ENCODE peak calls at places on chromosomes 6 and 20, in six cellular contexts. E is right lobe of liver, D is NCI-H1105 treated with DMSO at 0.1 percent for 48 hours, R is activated gamma-delta T cell treated with Interleukin-2 at 50 U/mL for 16 hours, V is left colon, I is mucosa of gallbladder. Q is an unnamed sample.

GRCh38 chr6:6649824-6650349 is 61.4 kb downstream of the LY86 start:
- DNase-seq in R (no peak), D (no peak), V (no peak), I (no peak), E (no peak), Q (no peak)

GRCh38 chr20:34367155-34367554 is 4.1 kb downstream of the ITCH start:
- DNase-seq in I (no peak), E (no peak), V (no peak), R (no peak), D (no peak), Q (no peak)

GRCh38 chr6:34146021-34146782 is at the start of gene GRM4:
- DNase-seq in D (no peak), I (no peak), R (no peak), V (no peak), E (peak; percentile 30), Q (no peak)

GRCh38 chr6:16041327-16041726 is 87.6 kb upstream of the MYLIP start:
- DNase-seq in I (no peak), D (no peak), R (no peak), V (no peak), E (no peak), Q (no peak)

GRCh38 chr6:38459291-38459690 is 180.4 kb downstream of the BTBD9 start:
- DNase-seq in R (no peak), I (no peak), V (no peak), D (no peak), E (no peak), Q (peak; percentile 53)

GRCh38 chr6:113772961-113773360 is 84.2 kb upstream of the MARCKS start:
- DNase-seq in R (no peak), V (no peak), I (no peak), D (no peak), E (no peak), Q (no peak)

GRCh38 chr20:59020938-59021551 is 1.8 kb downstream of the TUBB1 start:
- DNase-seq in V (no peak), I (no peak), E (no peak), D (no peak), R (no peak), Q (no peak)

GRCh38 chr6:157228421-157229218 is 94.7 kb downstream of the TMEM242 start:
- DNase-seq in R (no peak), V (no peak), D (peak; percentile 99), I (no peak), E (no peak), Q (no peak)

GRCh38 chr6:36998723-36999466 is 6.6 kb upstream of the FGD2 start:
- DNase-seq in E (no peak), D (peak; percentile 92), I (no peak), V (no peak), R (no peak), Q (no peak)

GRCh38 chr20:35238170-35238569 is 11.7 kb downstream of the MMP24 start:
- DNase-seq in R (no peak), I (no peak), V (no peak), D (no peak), E (no peak), Q (no peak)

GRCh38 chr6:169861431-169862045 is 110.1 kb downstream of the ERMARD start:
- DNase-seq in D (no peak), R (no peak), V (no peak), I (no peak), E (no peak), Q (no peak)

GRCh38 chr6:22448311-22448711 is 121.1 kb upstream of the HDGFL1 start:
- DNase-seq in I (no peak), E (no peak), R (no peak), D (no peak), V (no peak), Q (no peak)

GRCh38 chr6:169008641-169009040 is 245.0 kb downstream of the THBS2 start:
- DNase-seq in I (no peak), V (no peak), E (no peak), D (peak; percentile 61), R (no peak), Q (peak; percentile 10)

Q was measured in HCEC 1CT.